ENCODE peak calls at places on chromosomes 7 and 10, in ten cellular contexts. X, Q, H, F, I, D, A, T, W and K are unnamed samples.

GRCh38 chr7:1455241-1455939 is 3.9 kb downstream of the MICALL2 start:
- DNase-seq in F (no peak), H (peak; percentile 91), W (no peak), A (no peak), Q (peak; percentile 87), D (no peak), X (no peak), T (peak; percentile 92), I (no peak), K (no peak)

GRCh38 chr7:37287093-37287492 is 161.6 kb downstream of the ELMO1 start:
- DNase-seq in H (no peak), D (no peak), A (no peak), W (no peak), X (no peak), I (no peak), Q (no peak), T (no peak), F (no peak), K (no peak)

GRCh38 chr7:157477550-157478212 is 140.9 kb downstream of the DNAJB6 start:
- DNase-seq in D (no peak), X (no peak), Q (no peak), I (peak; percentile 17), A (no peak), F (peak; percentile 10), T (peak; percentile 74), W (no peak), H (no peak), K (no peak)

GRCh38 chr7:151091431-151091830 is 5.2 kb downstream of the AGAP3 start:
- DNase-seq in H (no peak), T (no peak), X (peak; percentile 18), W (peak; percentile 39), I (no peak), F (no peak), Q (peak; percentile 69), D (no peak), A (no peak), K (no peak)

GRCh38 chr7:87375647-87376435 is 30.4 kb downstream of the CROT start:
- DNase-seq in F (no peak), I (no peak), W (no peak), T (no peak), Q (no peak), H (peak; percentile 17), A (no peak), X (no peak), D (no peak), K (no peak)

GRCh38 chr10:71975087-71975890 is 11.1 kb downstream of the CHST3 start:
- DNase-seq in W (no peak), Q (peak; percentile 55), A (no peak), H (peak; percentile 58), I (no peak), F (peak; percentile 62), D (no peak), T (no peak), X (peak; percentile 89), K (peak; percentile 92)

GRCh38 chr10:90288403-90288933 is 569.4 kb downstream of the HTR7 start:
- DNase-seq in X (no peak), H (peak; percentile 53), Q (no peak), I (no peak), F (no peak), T (no peak), D (no peak), W (peak; percentile 57), A (peak; percentile 30), K (no peak)

GRCh38 chr7:77830649-77831355 is 32.2 kb downstream of the PHTF2 start:
- DNase-seq in H (no peak), T (no peak), I (no peak), W (no peak), Q (no peak), F (no peak), X (no peak), A (no peak), D (no peak), K (no peak)

GRCh38 chr10:69087600-69088470 is at the start of gene SRGN:
- DNase-seq in D (peak; percentile 95), H (peak; percentile 99), I (peak; percentile 90), W (peak; percentile 95), Q (peak; percentile 81), A (peak; percentile 33), F (peak; percentile 87), X (peak; percentile 31), T (no peak), K (no peak)

GRCh38 chr10:76432274-76433012 is 1001.0 kb downstream of the LRMDA start:
- DNase-seq in D (peak; percentile 83), T (no peak), Q (peak; percentile 27), I (no peak), X (peak; percentile 28), W (peak; percentile 89), A (peak; percentile 56), H (peak; percentile 100), F (peak; percentile 72), K (peak; percentile 65)

GRCh38 chr7:149826344-149827088 is 11.7 kb upstream of the ZNF862 start:
- DNase-seq in T (peak; percentile 73), F (no peak), D (no peak), H (no peak), I (no peak), Q (no peak), W (no peak), X (no peak), A (no peak), K (peak; percentile 56)

GRCh38 chr7:128027485-128027980 is 3.7 kb downstream of the LRRC4 start:
- DNase-seq in A (no peak), D (no peak), H (peak; percentile 55), T (no peak), Q (peak; percentile 40), F (no peak), I (no peak), X (no peak), W (no peak), K (no peak)

DNA sequence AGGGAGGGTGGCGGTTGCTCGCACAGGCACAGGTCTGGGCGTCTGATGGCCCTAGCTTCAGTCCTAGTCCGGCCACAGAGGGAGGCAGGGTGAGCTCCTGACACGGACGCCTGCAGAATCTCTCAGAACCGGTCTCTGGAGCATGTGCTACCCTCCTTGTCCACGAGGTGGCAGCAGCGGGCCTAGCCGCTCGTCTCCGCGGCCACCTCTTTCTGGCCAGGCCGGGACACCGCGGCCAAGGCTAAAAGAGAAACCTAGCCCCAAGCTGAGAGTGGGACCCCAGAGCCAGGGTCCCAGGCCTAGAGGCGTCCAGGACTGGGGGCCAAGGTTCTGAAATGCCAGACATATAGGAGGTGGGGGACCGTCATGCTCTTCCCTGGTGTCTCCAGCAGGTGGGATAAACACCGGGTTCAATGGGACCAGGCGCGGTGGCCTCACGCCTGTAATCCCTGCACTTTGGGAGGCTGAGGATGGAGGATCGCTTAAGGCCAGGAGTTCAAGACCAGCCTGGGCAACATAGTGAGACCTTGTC is 3.2 kb upstream of the LAT2 start:
- DNase-seq in Q (peak; percentile 92), A (peak; percentile 21), T (peak; percentile 97), F (peak; percentile 83), X (peak; percentile 87), W (peak; percentile 64), D (peak; percentile 88), I (peak; percentile 68), H (peak; percentile 87), K (peak; percentile 93)
- H3K4me3 ChIP-seq in Q (no peak overlapping the region), A (peak overlapping the region; percentile 25), T (no peak overlapping the region), F (peak overlapping the region; percentile 20), X (peak overlapping the region; percentile 50), W (peak overlapping the region; percentile 29), D (peak overlapping the region; percentile 32), I (no peak overlapping the region), H (peak overlapping the region; percentile 23), K (no peak overlapping the region)

DNA sequence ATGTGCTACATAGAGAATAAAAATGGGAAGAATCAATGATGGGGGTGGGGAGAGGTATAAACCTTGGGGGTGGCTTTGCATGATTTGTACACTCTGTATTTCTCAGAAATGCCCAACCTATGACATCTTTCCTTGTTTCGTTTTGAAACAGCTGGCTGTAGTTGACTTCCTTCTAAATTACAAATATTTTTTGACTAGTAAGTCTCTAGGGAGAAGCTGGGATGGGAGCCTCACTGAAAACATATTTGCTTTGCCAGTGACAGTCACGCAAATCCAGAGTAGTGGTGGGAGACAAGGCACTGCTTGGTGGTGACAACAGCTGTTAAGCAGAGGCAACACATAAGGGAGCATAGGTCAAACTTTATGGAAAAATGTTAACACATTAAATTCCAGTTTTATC is 440.5 kb downstream of the SEMA3D start:
- DNase-seq in Q (no peak), W (peak; percentile 35), F (no peak), A (no peak), I (no peak), H (no peak), T (no peak), D (no peak), X (no peak), K (no peak)
- H3K4me3 ChIP-seq in Q (no peak overlapping the region), W (no peak overlapping the region), F (no peak overlapping the region), A (no peak overlapping the region), I (no peak overlapping the region), H (no peak overlapping the region), T (no peak overlapping the region), D (no peak overlapping the region), X (no peak overlapping the region), K (no peak overlapping the region)

GRCh38 chr7:30135271-30135550 is 425 bp downstream of the MTURN start:
- DNase-seq in I (no peak), F (no peak), W (no peak), H (no peak), T (no peak), D (no peak), Q (no peak), X (no peak), A (no peak), K (no peak)

GRCh38 chr7:30136339-30136738 is 1.6 kb downstream of the MTURN start:
- DNase-seq in Q (no peak), F (no peak), I (no peak), T (peak; percentile 77), A (no peak), D (no peak), H (no peak), W (no peak), X (no peak), K (no peak)

GRCh38 chr7:30135551-30136271 is 925 bp downstream of the MTURN start:
- DNase-seq in A (peak; percentile 21), H (peak; percentile 27), D (peak; percentile 76), T (peak; percentile 91), W (peak; percentile 66), Q (peak; percentile 63), F (peak; percentile 81), I (peak; percentile 58), X (peak; percentile 60), K (peak; percentile 80)

GRCh38 chr7:30134011-30134410 is 775 bp upstream of the MTURN start:
- DNase-seq in Q (no peak), W (no peak), H (no peak), I (no peak), D (no peak), A (no peak), X (no peak), T (no peak), F (no peak), K (no peak)

GRCh38 chr7:30134523-30135270 is at the start of gene MTURN:
- DNase-seq in Q (peak; percentile 92), X (peak; percentile 89), H (peak; percentile 73), A (peak; percentile 44), W (peak; percentile 79), F (peak; percentile 80), D (peak; percentile 89), I (peak; percentile 86), T (peak; percentile 96), K (peak; percentile 92)
- H3K4me3 ChIP-seq in Q (peak within 1 kb of the TSS; percentile 61), X (peak within 1 kb of the TSS; percentile 92), H (peak within 1 kb of the TSS; percentile 82), A (peak within 1 kb of the TSS; percentile 82), W (peak within 1 kb of the TSS; percentile 86), F (peak within 1 kb of the TSS; percentile 90), D (peak within 1 kb of the TSS; percentile 89), I (peak within 1 kb of the TSS; percentile 66), T (peak within 1 kb of the TSS; percentile 64), K (peak within 1 kb of the TSS; percentile 92)

DNA sequence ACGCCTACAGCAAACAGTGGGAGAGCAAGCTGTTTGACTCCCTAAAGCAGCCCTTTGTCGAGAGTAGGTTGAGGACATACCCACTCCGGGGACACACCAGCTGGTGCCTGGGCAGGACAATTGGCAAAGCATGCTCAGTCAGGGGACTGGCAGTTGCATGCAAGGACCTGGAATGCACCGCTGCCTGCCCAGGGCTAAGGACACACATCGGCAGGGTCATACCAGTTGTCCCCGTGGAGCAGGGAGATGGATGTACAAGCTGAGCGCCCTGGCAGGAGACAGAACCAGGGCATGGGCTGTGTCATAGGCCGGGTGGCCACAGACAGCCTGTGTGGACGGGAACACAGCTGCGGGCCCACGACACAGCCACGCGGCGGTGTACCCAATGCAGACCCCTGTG is 18.3 kb upstream of the ELN start:
- DNase-seq in I (no peak), Q (no peak), H (no peak), X (peak; percentile 63), W (no peak), A (no peak), T (no peak), D (no peak), F (peak; percentile 46), K (no peak)
- H3K4me3 ChIP-seq in I (no peak overlapping the region), Q (no peak overlapping the region), H (no peak overlapping the region), X (no peak overlapping the region), W (no peak overlapping the region), A (no peak overlapping the region), T (no peak overlapping the region), D (no peak overlapping the region), F (no peak overlapping the region), K (no peak overlapping the region)